ENCODE peak calls at places on chromosomes 6 and 20, in nine cellular contexts. One of them, this sample, is unnamed.

GRCh38 chr6:158497620-158498019 is 62.3 kb upstream of the TMEM181 start:
- DNase-seq in right atrium auricular region: no peak
- DNase-seq in H7: peak
- DNase-seq in activated T-cell treated with anti-CD3 and anti-CD28 coated beads, Interleukin-2, amount 50 U/mL, for 72 hours: no peak
- DNase-seq in psoas muscle: no peak
- DNase-seq in stimulated activated naive B cell treated with anti-CD40 and anti-IgM and Interleukin-4, amounts not matched to agents 10 μg/mL and 1 μg/mL and 100 μg/mL, for 72 hours: no peak
- DNase-seq in Calu3: no peak
- DNase-seq in NCI-H1417: no peak
- DNase-seq in cardiac fibroblast: no peak
- DNase-seq in this sample: no peak

GRCh38 chr20:48708116-48708515 is 119.7 kb downstream of the PREX1 start:
- DNase-seq in H7: no peak
- DNase-seq in cardiac fibroblast: no peak
- DNase-seq in psoas muscle: no peak
- DNase-seq in activated T-cell treated with anti-CD3 and anti-CD28 coated beads, Interleukin-2, amount 50 U/mL, for 72 hours: no peak
- DNase-seq in NCI-H1417: no peak
- DNase-seq in Calu3: no peak
- DNase-seq in right atrium auricular region: no peak
- DNase-seq in stimulated activated naive B cell treated with anti-CD40 and anti-IgM and Interleukin-4, amounts not matched to agents 10 μg/mL and 1 μg/mL and 100 μg/mL, for 72 hours: no peak
- DNase-seq in this sample: no peak

GRCh38 chr20:57292611-57293010 is 26.2 kb upstream of the BMP7 start:
- DNase-seq in right atrium auricular region: no peak
- DNase-seq in stimulated activated naive B cell treated with anti-CD40 and anti-IgM and Interleukin-4, amounts not matched to agents 10 μg/mL and 1 μg/mL and 100 μg/mL, for 72 hours: no peak
- DNase-seq in Calu3: no peak
- DNase-seq in activated T-cell treated with anti-CD3 and anti-CD28 coated beads, Interleukin-2, amount 50 U/mL, for 72 hours: no peak
- DNase-seq in psoas muscle: no peak
- DNase-seq in cardiac fibroblast: no peak
- DNase-seq in H7: no peak
- DNase-seq in NCI-H1417: no peak
- DNase-seq in this sample: no peak

GRCh38 chr6:81515562-81516453 is 236.7 kb downstream of the TENT5A start:
- DNase-seq in Calu3: no peak
- DNase-seq in NCI-H1417: no peak
- DNase-seq in activated T-cell treated with anti-CD3 and anti-CD28 coated beads, Interleukin-2, amount 50 U/mL, for 72 hours: no peak
- DNase-seq in H7: no peak
- DNase-seq in cardiac fibroblast: peak
- DNase-seq in psoas muscle: no peak
- DNase-seq in right atrium auricular region: no peak
- DNase-seq in stimulated activated naive B cell treated with anti-CD40 and anti-IgM and Interleukin-4, amounts not matched to agents 10 μg/mL and 1 μg/mL and 100 μg/mL, for 72 hours: no peak
- DNase-seq in this sample: no peak

GRCh38 chr6:170257376-170257775 is 33.5 kb downstream of the DLL1 start:
- DNase-seq in NCI-H1417: no peak
- DNase-seq in Calu3: no peak
- DNase-seq in right atrium auricular region: no peak
- DNase-seq in cardiac fibroblast: no peak
- DNase-seq in stimulated activated naive B cell treated with anti-CD40 and anti-IgM and Interleukin-4, amounts not matched to agents 10 μg/mL and 1 μg/mL and 100 μg/mL, for 72 hours: no peak
- DNase-seq in H7: no peak
- DNase-seq in psoas muscle: no peak
- DNase-seq in activated T-cell treated with anti-CD3 and anti-CD28 coated beads, Interleukin-2, amount 50 U/mL, for 72 hours: no peak
- DNase-seq in this sample: no peak

GRCh38 chr6:57104350-57104749 is 14.4 kb downstream of the ZNF451 start:
- DNase-seq in NCI-H1417: no peak
- DNase-seq in H7: no peak
- DNase-seq in activated T-cell treated with anti-CD3 and anti-CD28 coated beads, Interleukin-2, amount 50 U/mL, for 72 hours: no peak
- DNase-seq in stimulated activated naive B cell treated with anti-CD40 and anti-IgM and Interleukin-4, amounts not matched to agents 10 μg/mL and 1 μg/mL and 100 μg/mL, for 72 hours: no peak
- DNase-seq in cardiac fibroblast: no peak
- DNase-seq in Calu3: no peak
- DNase-seq in psoas muscle: no peak
- DNase-seq in right atrium auricular region: no peak
- DNase-seq in this sample: no peak

GRCh38 chr6:74991573-74992332 is 214.1 kb downstream of the COL12A1 start:
- DNase-seq in stimulated activated naive B cell treated with anti-CD40 and anti-IgM and Interleukin-4, amounts not matched to agents 10 μg/mL and 1 μg/mL and 100 μg/mL, for 72 hours: no peak
- DNase-seq in cardiac fibroblast: peak
- DNase-seq in H7: peak
- DNase-seq in psoas muscle: no peak
- DNase-seq in NCI-H1417: no peak
- DNase-seq in right atrium auricular region: no peak
- DNase-seq in Calu3: no peak
- DNase-seq in activated T-cell treated with anti-CD3 and anti-CD28 coated beads, Interleukin-2, amount 50 U/mL, for 72 hours: no peak
- DNase-seq in this sample: no peak

GRCh38 chr6:18477301-18477941 is 90.3 kb downstream of the RNF144B start:
- DNase-seq in NCI-H1417: peak
- DNase-seq in right atrium auricular region: no peak
- DNase-seq in Calu3: no peak
- DNase-seq in cardiac fibroblast: peak
- DNase-seq in activated T-cell treated with anti-CD3 and anti-CD28 coated beads, Interleukin-2, amount 50 U/mL, for 72 hours: no peak
- DNase-seq in H7: no peak
- DNase-seq in stimulated activated naive B cell treated with anti-CD40 and anti-IgM and Interleukin-4, amounts not matched to agents 10 μg/mL and 1 μg/mL and 100 μg/mL, for 72 hours: no peak
- DNase-seq in psoas muscle: no peak
- DNase-seq in this sample: no peak

GRCh38 chr20:56391596-56392281 is at the start of gene AURKA:
- DNase-seq in right atrium auricular region: no peak
- DNase-seq in NCI-H1417: no peak
- DNase-seq in Calu3: no peak
- DNase-seq in H7: no peak
- DNase-seq in activated T-cell treated with anti-CD3 and anti-CD28 coated beads, Interleukin-2, amount 50 U/mL, for 72 hours: no peak
- DNase-seq in psoas muscle: no peak
- DNase-seq in stimulated activated naive B cell treated with anti-CD40 and anti-IgM and Interleukin-4, amounts not matched to agents 10 μg/mL and 1 μg/mL and 100 μg/mL, for 72 hours: no peak
- DNase-seq in cardiac fibroblast: no peak
- DNase-seq in this sample: peak

GRCh38 chr20:32920066-32920465 is 61.3 kb downstream of the EFCAB8 start:
- DNase-seq in psoas muscle: no peak
- DNase-seq in Calu3: no peak
- DNase-seq in cardiac fibroblast: no peak
- DNase-seq in activated T-cell treated with anti-CD3 and anti-CD28 coated beads, Interleukin-2, amount 50 U/mL, for 72 hours: no peak
- DNase-seq in stimulated activated naive B cell treated with anti-CD40 and anti-IgM and Interleukin-4, amounts not matched to agents 10 μg/mL and 1 μg/mL and 100 μg/mL, for 72 hours: no peak
- DNase-seq in NCI-H1417: no peak
- DNase-seq in H7: peak
- DNase-seq in right atrium auricular region: peak
- DNase-seq in this sample: no peak

GRCh38 chr6:165663283-165663735 is 268 bp upstream of the PDE10A start:
- DNase-seq in activated T-cell treated with anti-CD3 and anti-CD28 coated beads, Interleukin-2, amount 50 U/mL, for 72 hours: no peak
- DNase-seq in psoas muscle: peak
- DNase-seq in stimulated activated naive B cell treated with anti-CD40 and anti-IgM and Interleukin-4, amounts not matched to agents 10 μg/mL and 1 μg/mL and 100 μg/mL, for 72 hours: no peak
- DNase-seq in cardiac fibroblast: peak
- DNase-seq in NCI-H1417: no peak
- DNase-seq in H7: peak
- DNase-seq in Calu3: peak
- DNase-seq in right atrium auricular region: no peak
- DNase-seq in this sample: no peak

GRCh38 chr6:137816688-137817087 is 50.4 kb upstream of the TNFAIP3 start:
- DNase-seq in Calu3: no peak
- DNase-seq in NCI-H1417: no peak
- DNase-seq in right atrium auricular region: no peak
- DNase-seq in stimulated activated naive B cell treated with anti-CD40 and anti-IgM and Interleukin-4, amounts not matched to agents 10 μg/mL and 1 μg/mL and 100 μg/mL, for 72 hours: no peak
- DNase-seq in cardiac fibroblast: no peak
- DNase-seq in activated T-cell treated with anti-CD3 and anti-CD28 coated beads, Interleukin-2, amount 50 U/mL, for 72 hours: no peak
- DNase-seq in psoas muscle: no peak
- DNase-seq in H7: no peak
- DNase-seq in this sample: no peak

GRCh38 chr6:170290306-170291128 is at the start of gene DLL1:
- DNase-seq in NCI-H1417: peak
- DNase-seq in cardiac fibroblast: peak
- DNase-seq in Calu3: no peak
- DNase-seq in stimulated activated naive B cell treated with anti-CD40 and anti-IgM and Interleukin-4, amounts not matched to agents 10 μg/mL and 1 μg/mL and 100 μg/mL, for 72 hours: peak
- DNase-seq in psoas muscle: peak
- DNase-seq in activated T-cell treated with anti-CD3 and anti-CD28 coated beads, Interleukin-2, amount 50 U/mL, for 72 hours: peak
- DNase-seq in right atrium auricular region: no peak
- DNase-seq in H7: peak
- DNase-seq in this sample: peak

GRCh38 chr6:46888031-46888430 is 33.7 kb downstream of the ADGRF5 start:
- DNase-seq in cardiac fibroblast: peak
- DNase-seq in H7: no peak
- DNase-seq in activated T-cell treated with anti-CD3 and anti-CD28 coated beads, Interleukin-2, amount 50 U/mL, for 72 hours: no peak
- DNase-seq in stimulated activated naive B cell treated with anti-CD40 and anti-IgM and Interleukin-4, amounts not matched to agents 10 μg/mL and 1 μg/mL and 100 μg/mL, for 72 hours: no peak
- DNase-seq in NCI-H1417: no peak
- DNase-seq in psoas muscle: no peak
- DNase-seq in Calu3: peak
- DNase-seq in right atrium auricular region: no peak
- DNase-seq in this sample: no peak

GRCh38 chr6:3849681-3850450 is 693 bp downstream of the FAM50B start:
- DNase-seq in cardiac fibroblast: no peak
- DNase-seq in H7: no peak
- DNase-seq in stimulated activated naive B cell treated with anti-CD40 and anti-IgM and Interleukin-4, amounts not matched to agents 10 μg/mL and 1 μg/mL and 100 μg/mL, for 72 hours: no peak
- DNase-seq in psoas muscle: peak
- DNase-seq in activated T-cell treated with anti-CD3 and anti-CD28 coated beads, Interleukin-2, amount 50 U/mL, for 72 hours: no peak
- DNase-seq in Calu3: no peak
- DNase-seq in right atrium auricular region: no peak
- DNase-seq in NCI-H1417: no peak
- DNase-seq in this sample: no peak

GRCh38 chr6:142740449-142740848 is 204.5 kb downstream of the HIVEP2 start:
- DNase-seq in stimulated activated naive B cell treated with anti-CD40 and anti-IgM and Interleukin-4, amounts not matched to agents 10 μg/mL and 1 μg/mL and 100 μg/mL, for 72 hours: no peak
- DNase-seq in NCI-H1417: no peak
- DNase-seq in H7: no peak
- DNase-seq in activated T-cell treated with anti-CD3 and anti-CD28 coated beads, Interleukin-2, amount 50 U/mL, for 72 hours: no peak
- DNase-seq in Calu3: no peak
- DNase-seq in right atrium auricular region: no peak
- DNase-seq in psoas muscle: no peak
- DNase-seq in cardiac fibroblast: peak
- DNase-seq in this sample: no peak

GRCh38 chr6:53035549-53036213 is 29.5 kb upstream of the FBXO9 start:
- DNase-seq in cardiac fibroblast: peak
- DNase-seq in stimulated activated naive B cell treated with anti-CD40 and anti-IgM and Interleukin-4, amounts not matched to agents 10 μg/mL and 1 μg/mL and 100 μg/mL, for 72 hours: no peak
- DNase-seq in H7: no peak
- DNase-seq in NCI-H1417: no peak
- DNase-seq in Calu3: no peak
- DNase-seq in psoas muscle: no peak
- DNase-seq in activated T-cell treated with anti-CD3 and anti-CD28 coated beads, Interleukin-2, amount 50 U/mL, for 72 hours: no peak
- DNase-seq in right atrium auricular region: no peak
- DNase-seq in this sample: no peak

GRCh38 chr6:13767121-13767794 is 47.1 kb downstream of the MCUR1 start:
- DNase-seq in cardiac fibroblast: peak
- DNase-seq in stimulated activated naive B cell treated with anti-CD40 and anti-IgM and Interleukin-4, amounts not matched to agents 10 μg/mL and 1 μg/mL and 100 μg/mL, for 72 hours: peak
- DNase-seq in activated T-cell treated with anti-CD3 and anti-CD28 coated beads, Interleukin-2, amount 50 U/mL, for 72 hours: peak
- DNase-seq in NCI-H1417: no peak
- DNase-seq in H7: peak
- DNase-seq in Calu3: no peak
- DNase-seq in right atrium auricular region: peak
- DNase-seq in psoas muscle: peak
- DNase-seq in this sample: no peak

GRCh38 chr6:83592770-83593394 is 80.5 kb downstream of the PRSS35 start:
- DNase-seq in H7: peak
- DNase-seq in Calu3: peak
- DNase-seq in stimulated activated naive B cell treated with anti-CD40 and anti-IgM and Interleukin-4, amounts not matched to agents 10 μg/mL and 1 μg/mL and 100 μg/mL, for 72 hours: no peak
- DNase-seq in right atrium auricular region: no peak
- DNase-seq in psoas muscle: no peak
- DNase-seq in NCI-H1417: peak
- DNase-seq in activated T-cell treated with anti-CD3 and anti-CD28 coated beads, Interleukin-2, amount 50 U/mL, for 72 hours: no peak
- DNase-seq in cardiac fibroblast: peak
- DNase-seq in this sample: peak

GRCh38 chr6:121733216-121733615 is 297.8 kb downstream of the GJA1 start:
- DNase-seq in cardiac fibroblast: no peak
- DNase-seq in stimulated activated naive B cell treated with anti-CD40 and anti-IgM and Interleukin-4, amounts not matched to agents 10 μg/mL and 1 μg/mL and 100 μg/mL, for 72 hours: no peak
- DNase-seq in right atrium auricular region: no peak
- DNase-seq in H7: no peak
- DNase-seq in NCI-H1417: no peak
- DNase-seq in psoas muscle: no peak
- DNase-seq in Calu3: no peak
- DNase-seq in activated T-cell treated with anti-CD3 and anti-CD28 coated beads, Interleukin-2, amount 50 U/mL, for 72 hours: no peak
- DNase-seq in this sample: no peak

GRCh38 chr6:45476341-45476740 is 98.6 kb upstream of the SUPT3H start:
- DNase-seq in stimulated activated naive B cell treated with anti-CD40 and anti-IgM and Interleukin-4, amounts not matched to agents 10 μg/mL and 1 μg/mL and 100 μg/mL, for 72 hours: no peak
- DNase-seq in Calu3: no peak
- DNase-seq in psoas muscle: no peak
- DNase-seq in right atrium auricular region: no peak
- DNase-seq in NCI-H1417: no peak
- DNase-seq in cardiac fibroblast: peak
- DNase-seq in activated T-cell treated with anti-CD3 and anti-CD28 coated beads, Interleukin-2, amount 50 U/mL, for 72 hours: no peak
- DNase-seq in H7: no peak
- DNase-seq in this sample: no peak

GRCh38 chr6:89221971-89222887 is 5.1 kb upstream of the GABRR1 start:
- DNase-seq in activated T-cell treated with anti-CD3 and anti-CD28 coated beads, Interleukin-2, amount 50 U/mL, for 72 hours: no peak
- DNase-seq in H7: no peak
- DNase-seq in NCI-H1417: no peak
- DNase-seq in Calu3: no peak
- DNase-seq in stimulated activated naive B cell treated with anti-CD40 and anti-IgM and Interleukin-4, amounts not matched to agents 10 μg/mL and 1 μg/mL and 100 μg/mL, for 72 hours: no peak
- DNase-seq in psoas muscle: no peak
- DNase-seq in cardiac fibroblast: peak
- DNase-seq in right atrium auricular region: no peak
- DNase-seq in this sample: no peak

GRCh38 chr20:32333988-32334885 is 23.9 kb upstream of the ASXL1 start:
- DNase-seq in right atrium auricular region: peak
- DNase-seq in activated T-cell treated with anti-CD3 and anti-CD28 coated beads, Interleukin-2, amount 50 U/mL, for 72 hours: peak
- DNase-seq in stimulated activated naive B cell treated with anti-CD40 and anti-IgM and Interleukin-4, amounts not matched to agents 10 μg/mL and 1 μg/mL and 100 μg/mL, for 72 hours: no peak
- DNase-seq in Calu3: peak
- DNase-seq in NCI-H1417: no peak
- DNase-seq in H7: no peak
- DNase-seq in cardiac fibroblast: peak
- DNase-seq in psoas muscle: peak
- DNase-seq in this sample: no peak

GRCh38 chr6:16236648-16237199 is 1.7 kb upstream of the GMPR start:
- DNase-seq in NCI-H1417: no peak
- DNase-seq in stimulated activated naive B cell treated with anti-CD40 and anti-IgM and Interleukin-4, amounts not matched to agents 10 μg/mL and 1 μg/mL and 100 μg/mL, for 72 hours: no peak
- DNase-seq in cardiac fibroblast: peak
- DNase-seq in Calu3: no peak
- DNase-seq in right atrium auricular region: no peak
- DNase-seq in H7: no peak
- DNase-seq in psoas muscle: no peak
- DNase-seq in activated T-cell treated with anti-CD3 and anti-CD28 coated beads, Interleukin-2, amount 50 U/mL, for 72 hours: no peak
- DNase-seq in this sample: no peak

GRCh38 chr6:79630883-79631799 is at the start of gene SH3BGRL2:
- DNase-seq in H7: peak
- DNase-seq in activated T-cell treated with anti-CD3 and anti-CD28 coated beads, Interleukin-2, amount 50 U/mL, for 72 hours: peak
- DNase-seq in psoas muscle: peak
- DNase-seq in Calu3: peak
- DNase-seq in right atrium auricular region: peak
- DNase-seq in cardiac fibroblast: peak
- DNase-seq in NCI-H1417: peak
- DNase-seq in stimulated activated naive B cell treated with anti-CD40 and anti-IgM and Interleukin-4, amounts not matched to agents 10 μg/mL and 1 μg/mL and 100 μg/mL, for 72 hours: no peak
- DNase-seq in this sample: no peak

GRCh38 chr6:160386869-160387518 is 38.8 kb downstream of the SLC22A3 start:
- DNase-seq in Calu3: peak
- DNase-seq in stimulated activated naive B cell treated with anti-CD40 and anti-IgM and Interleukin-4, amounts not matched to agents 10 μg/mL and 1 μg/mL and 100 μg/mL, for 72 hours: no peak
- DNase-seq in psoas muscle: peak
- DNase-seq in H7: no peak
- DNase-seq in activated T-cell treated with anti-CD3 and anti-CD28 coated beads, Interleukin-2, amount 50 U/mL, for 72 hours: no peak
- DNase-seq in right atrium auricular region: no peak
- DNase-seq in NCI-H1417: no peak
- DNase-seq in cardiac fibroblast: no peak
- DNase-seq in this sample: no peak

GRCh38 chr6:28658475-28659249 is 133.0 kb downstream of the GPX5 start:
- DNase-seq in H7: peak
- DNase-seq in cardiac fibroblast: peak
- DNase-seq in NCI-H1417: no peak
- DNase-seq in stimulated activated naive B cell treated with anti-CD40 and anti-IgM and Interleukin-4, amounts not matched to agents 10 μg/mL and 1 μg/mL and 100 μg/mL, for 72 hours: no peak
- DNase-seq in right atrium auricular region: no peak
- DNase-seq in Calu3: no peak
- DNase-seq in psoas muscle: no peak
- DNase-seq in activated T-cell treated with anti-CD3 and anti-CD28 coated beads, Interleukin-2, amount 50 U/mL, for 72 hours: no peak
- DNase-seq in this sample: peak

GRCh38 chr6:148293181-148293995 is 49.2 kb upstream of the SASH1 start:
- DNase-seq in Calu3: no peak
- DNase-seq in activated T-cell treated with anti-CD3 and anti-CD28 coated beads, Interleukin-2, amount 50 U/mL, for 72 hours: no peak
- DNase-seq in right atrium auricular region: no peak
- DNase-seq in H7: no peak
- DNase-seq in cardiac fibroblast: no peak
- DNase-seq in stimulated activated naive B cell treated with anti-CD40 and anti-IgM and Interleukin-4, amounts not matched to agents 10 μg/mL and 1 μg/mL and 100 μg/mL, for 72 hours: no peak
- DNase-seq in NCI-H1417: peak
- DNase-seq in psoas muscle: no peak
- DNase-seq in this sample: no peak